ENCODE peak calls at places on chromosome 1, in seven cellular contexts. One of them, this sample, is unnamed.

GRCh38 chr1:35838693-35839245 is 31.0 kb downstream of the AGO4 start:
- DNase-seq in endothelial cell: no peak
- DNase-seq in GM23338: no peak
- DNase-seq in ovary: no peak
- DNase-seq in smooth muscle cell of the brain vasculature: no peak
- DNase-seq in GM10248: no peak
- DNase-seq in T1000: no peak
- DNase-seq in this sample: no peak

GRCh38 chr1:7407980-7408770 is 362.9 kb upstream of the VAMP3 start:
- DNase-seq in endothelial cell: no peak
- DNase-seq in GM23338: no peak
- DNase-seq in ovary: peak; percentile 6
- DNase-seq in smooth muscle cell of the brain vasculature: no peak
- DNase-seq in GM10248: no peak
- DNase-seq in T1000: no peak
- DNase-seq in this sample: peak; percentile 8

GRCh38 chr1:12525311-12526181 is 92.5 kb downstream of the DHRS3 start:
- DNase-seq in endothelial cell: no peak
- DNase-seq in GM23338: no peak
- DNase-seq in ovary: peak; percentile 88
- DNase-seq in smooth muscle cell of the brain vasculature: peak; percentile 28
- DNase-seq in GM10248: no peak
- DNase-seq in T1000: no peak
- DNase-seq in this sample: peak; percentile 44

GRCh38 chr1:200981278-200981677 is 42.2 kb downstream of the KIF21B start:
- DNase-seq in endothelial cell: no peak
- DNase-seq in GM23338: no peak
- DNase-seq in ovary: no peak
- DNase-seq in smooth muscle cell of the brain vasculature: no peak
- DNase-seq in GM10248: no peak
- DNase-seq in T1000: no peak
- DNase-seq in this sample: no peak

GRCh38 chr1:109874445-109874844 is 36.2 kb upstream of the CSF1 start:
- DNase-seq in endothelial cell: no peak
- DNase-seq in GM23338: no peak
- DNase-seq in ovary: no peak
- DNase-seq in smooth muscle cell of the brain vasculature: no peak
- DNase-seq in GM10248: no peak
- DNase-seq in T1000: no peak
- DNase-seq in this sample: no peak

GRCh38 chr1:247273013-247273412 is 17.1 kb downstream of the VN1R5 start:
- DNase-seq in endothelial cell: no peak
- DNase-seq in GM23338: no peak
- DNase-seq in ovary: no peak
- DNase-seq in smooth muscle cell of the brain vasculature: no peak
- DNase-seq in GM10248: no peak
- DNase-seq in T1000: no peak
- DNase-seq in this sample: no peak

GRCh38 chr1:234413975-234414374 is 40.7 kb downstream of the COA6 start:
- DNase-seq in endothelial cell: no peak
- DNase-seq in GM23338: no peak
- DNase-seq in ovary: no peak
- DNase-seq in smooth muscle cell of the brain vasculature: no peak
- DNase-seq in GM10248: no peak
- DNase-seq in T1000: no peak
- DNase-seq in this sample: no peak

GRCh38 chr1:67135354-67135753 is 584 bp upstream of the C1orf141 start:
- DNase-seq in endothelial cell: no peak
- DNase-seq in GM23338: no peak
- DNase-seq in ovary: no peak
- DNase-seq in smooth muscle cell of the brain vasculature: no peak
- DNase-seq in GM10248: no peak
- DNase-seq in T1000: no peak
- DNase-seq in this sample: no peak

GRCh38 chr1:159799446-159799985 is 2.6 kb upstream of the FCRL6 start:
- DNase-seq in endothelial cell: no peak
- DNase-seq in GM23338: no peak
- DNase-seq in ovary: no peak
- DNase-seq in smooth muscle cell of the brain vasculature: no peak
- DNase-seq in GM10248: no peak
- DNase-seq in T1000: no peak
- DNase-seq in this sample: no peak

GRCh38 chr1:63624911-63625310 is 31.7 kb downstream of the PGM1 start:
- DNase-seq in endothelial cell: no peak
- DNase-seq in GM23338: no peak
- DNase-seq in ovary: no peak
- DNase-seq in smooth muscle cell of the brain vasculature: no peak
- DNase-seq in GM10248: no peak
- DNase-seq in T1000: no peak
- DNase-seq in this sample: no peak

GRCh38 chr1:182003953-182004586 is 57.4 kb downstream of the ZNF648 start:
- DNase-seq in endothelial cell: no peak
- DNase-seq in GM23338: peak; percentile 46
- DNase-seq in ovary: no peak
- DNase-seq in smooth muscle cell of the brain vasculature: no peak
- DNase-seq in GM10248: no peak
- DNase-seq in T1000: no peak
- DNase-seq in this sample: peak; percentile 63

GRCh38 chr1:115545791-115546733 is 95.7 kb upstream of the VANGL1 start:
- DNase-seq in endothelial cell: peak; percentile 47
- DNase-seq in GM23338: peak; percentile 94
- DNase-seq in ovary: peak; percentile 33
- DNase-seq in smooth muscle cell of the brain vasculature: peak; percentile 29
- DNase-seq in GM10248: peak; percentile 14
- DNase-seq in T1000: peak; percentile 90
- DNase-seq in this sample: peak; percentile 46

GRCh38 chr1:29247044-29247443 is 10.7 kb downstream of the PTPRU start:
- DNase-seq in endothelial cell: no peak
- DNase-seq in GM23338: no peak
- DNase-seq in ovary: no peak
- DNase-seq in smooth muscle cell of the brain vasculature: no peak
- DNase-seq in GM10248: no peak
- DNase-seq in T1000: no peak
- DNase-seq in this sample: no peak

GRCh38 chr1:147664206-147664605 is 6.1 kb downstream of the ACP6 start:
- DNase-seq in endothelial cell: no peak
- DNase-seq in GM23338: no peak
- DNase-seq in ovary: no peak
- DNase-seq in smooth muscle cell of the brain vasculature: no peak
- DNase-seq in GM10248: no peak
- DNase-seq in T1000: no peak
- DNase-seq in this sample: no peak

GRCh38 chr1:57712846-57713245 is 289.0 kb upstream of the DAB1 start:
- DNase-seq in endothelial cell: no peak
- DNase-seq in GM23338: no peak
- DNase-seq in ovary: no peak
- DNase-seq in smooth muscle cell of the brain vasculature: no peak
- DNase-seq in GM10248: no peak
- DNase-seq in T1000: no peak
- DNase-seq in this sample: no peak

GRCh38 chr1:24905979-24906720 is 23.9 kb downstream of the RUNX3 start:
- DNase-seq in endothelial cell: no peak
- DNase-seq in GM23338: no peak
- DNase-seq in ovary: peak; percentile 11
- DNase-seq in smooth muscle cell of the brain vasculature: no peak
- DNase-seq in GM10248: no peak
- DNase-seq in T1000: no peak
- DNase-seq in this sample: no peak

GRCh38 chr1:3912809-3913685 is 13.0 kb upstream of the C1orf174 start:
- DNase-seq in endothelial cell: no peak
- DNase-seq in GM23338: no peak
- DNase-seq in ovary: no peak
- DNase-seq in smooth muscle cell of the brain vasculature: no peak
- DNase-seq in GM10248: no peak
- DNase-seq in T1000: no peak
- DNase-seq in this sample: peak; percentile 12

GRCh38 chr1:208431721-208432120 is 187.5 kb upstream of the PLXNA2 start:
- DNase-seq in endothelial cell: no peak
- DNase-seq in GM23338: no peak
- DNase-seq in ovary: no peak
- DNase-seq in smooth muscle cell of the brain vasculature: no peak
- DNase-seq in GM10248: no peak
- DNase-seq in T1000: peak; percentile 32
- DNase-seq in this sample: no peak

GRCh38 chr1:156383023-156383422 is 14.0 kb downstream of the RHBG start:
- DNase-seq in endothelial cell: peak; percentile 79
- DNase-seq in GM23338: peak; percentile 94
- DNase-seq in ovary: peak; percentile 49
- DNase-seq in smooth muscle cell of the brain vasculature: peak; percentile 20
- DNase-seq in GM10248: peak; percentile 87
- DNase-seq in T1000: no peak
- DNase-seq in this sample: peak; percentile 72

GRCh38 chr1:244248426-244248825 is 197.3 kb downstream of the ZBTB18 start:
- DNase-seq in endothelial cell: no peak
- DNase-seq in GM23338: no peak
- DNase-seq in ovary: no peak
- DNase-seq in smooth muscle cell of the brain vasculature: no peak
- DNase-seq in GM10248: no peak
- DNase-seq in T1000: no peak
- DNase-seq in this sample: no peak

GRCh38 chr1:155272466-155273133 is 704 bp downstream of the CLK2 start:
- DNase-seq in endothelial cell: no peak
- DNase-seq in GM23338: no peak
- DNase-seq in ovary: no peak
- DNase-seq in smooth muscle cell of the brain vasculature: no peak
- DNase-seq in GM10248: no peak
- DNase-seq in T1000: no peak
- DNase-seq in this sample: peak; percentile 35

GRCh38 chr1:42940851-42941639 is 17.6 kb downstream of the SLC2A1 start:
- DNase-seq in endothelial cell: no peak
- DNase-seq in GM23338: no peak
- DNase-seq in ovary: no peak
- DNase-seq in smooth muscle cell of the brain vasculature: peak; percentile 55
- DNase-seq in GM10248: no peak
- DNase-seq in T1000: peak; percentile 79
- DNase-seq in this sample: no peak

GRCh38 chr1:231139125-231139649 is 22.7 kb upstream of the TRIM67 start:
- DNase-seq in endothelial cell: no peak
- DNase-seq in GM23338: no peak
- DNase-seq in ovary: no peak
- DNase-seq in smooth muscle cell of the brain vasculature: peak; percentile 37
- DNase-seq in GM10248: no peak
- DNase-seq in T1000: no peak
- DNase-seq in this sample: no peak